ENCODE peak calls at places on chromosomes 12 and 14, in five cellular contexts. One of them, this sample, is unnamed.

GRCh38 chr12:10618338-10618987 is 5.1 kb upstream of the MAGOHB start:
- DNase-seq in HepG2: no peak
- DNase-seq in HFFc6: peak
- DNase-seq in H9: no peak
- DNase-seq in adrenal gland: no peak
- DNase-seq in this sample: no peak

GRCh38 chr12:1204581-1205121 is 213.6 kb downstream of the ERC1 start:
- DNase-seq in HepG2: no peak
- DNase-seq in adrenal gland: no peak
- DNase-seq in HFFc6: no peak
- DNase-seq in H9: no peak
- DNase-seq in this sample: peak

GRCh38 chr12:25938581-25938980 is 19.9 kb upstream of the RASSF8 start:
- DNase-seq in HepG2: no peak
- DNase-seq in adrenal gland: no peak
- DNase-seq in H9: no peak
- DNase-seq in HFFc6: no peak
- DNase-seq in this sample: no peak

GRCh38 chr14:64998455-64998931 is 11.8 kb downstream of the FNTB start:
- DNase-seq in H9: no peak
- DNase-seq in adrenal gland: no peak
- DNase-seq in HepG2: no peak
- DNase-seq in HFFc6: peak
- DNase-seq in this sample: no peak

GRCh38 chr12:102757154-102757873 is 159.7 kb downstream of the PAH start:
- DNase-seq in HepG2: no peak
- DNase-seq in HFFc6: no peak
- DNase-seq in H9: no peak
- DNase-seq in adrenal gland: peak
- DNase-seq in this sample: no peak

GRCh38 chr12:52600475-52600874 is 788 bp downstream of the KRT72 start:
- DNase-seq in HepG2: no peak
- DNase-seq in HFFc6: no peak
- DNase-seq in H9: peak
- DNase-seq in adrenal gland: no peak
- DNase-seq in this sample: no peak

GRCh38 chr12:125272252-125272980 is 207.2 kb downstream of the AACS start:
- DNase-seq in H9: no peak
- DNase-seq in HepG2: no peak
- DNase-seq in HFFc6: no peak
- DNase-seq in adrenal gland: peak
- DNase-seq in this sample: no peak

GRCh38 chr14:99708449-99708848 is 24.4 kb downstream of the CYP46A1 start:
- DNase-seq in adrenal gland: no peak
- DNase-seq in H9: peak
- DNase-seq in HepG2: no peak
- DNase-seq in HFFc6: no peak
- DNase-seq in this sample: no peak

GRCh38 chr14:23468704-23469126 is 788 bp upstream of the NGDN start:
- DNase-seq in adrenal gland: no peak
- DNase-seq in HepG2: no peak
- DNase-seq in HFFc6: no peak
- DNase-seq in H9: no peak
- DNase-seq in this sample: no peak

GRCh38 chr12:50249464-50250229 is 33.7 kb downstream of the LIMA1 start:
- DNase-seq in adrenal gland: no peak
- DNase-seq in HFFc6: no peak
- DNase-seq in HepG2: no peak
- DNase-seq in H9: no peak
- DNase-seq in this sample: no peak

GRCh38 chr12:52912711-52913423 is 8.0 kb upstream of the KRT8 start:
- DNase-seq in adrenal gland: no peak
- DNase-seq in HepG2: no peak
- DNase-seq in H9: no peak
- DNase-seq in HFFc6: no peak
- DNase-seq in this sample: no peak

GRCh38 chr12:12721251-12721689 is 4.1 kb downstream of the CDKN1B start:
- DNase-seq in HepG2: no peak
- DNase-seq in adrenal gland: no peak
- DNase-seq in HFFc6: no peak
- DNase-seq in H9: no peak
- DNase-seq in this sample: no peak

GRCh38 chr12:21940972-21941521 is at the start of gene ABCC9:
- DNase-seq in H9: peak
- DNase-seq in HepG2: no peak
- DNase-seq in HFFc6: no peak
- DNase-seq in adrenal gland: no peak
- DNase-seq in this sample: no peak

GRCh38 chr14:96627811-96628775 is 125.9 kb downstream of the PAPOLA start:
- DNase-seq in HepG2: no peak
- DNase-seq in H9: peak
- DNase-seq in HFFc6: no peak
- DNase-seq in adrenal gland: no peak
- DNase-seq in this sample: no peak

GRCh38 chr14:37859177-37859576 is 263.7 kb downstream of the TTC6 start:
- DNase-seq in HepG2: no peak
- DNase-seq in HFFc6: no peak
- DNase-seq in adrenal gland: no peak
- DNase-seq in H9: no peak
- DNase-seq in this sample: no peak
- TF ChIP-seq CTCF in HepG2: no peak
- TF ChIP-seq CTCF in HFFc6: no peak
- TF ChIP-seq CTCF in adrenal gland: no peak
- TF ChIP-seq CTCF in H9: no peak
- TF ChIP-seq CTCF in this sample: no peak

GRCh38 chr12:56990648-56991318 is 15.6 kb downstream of the ZBTB39 start:
- DNase-seq in adrenal gland: no peak
- DNase-seq in HepG2: no peak
- DNase-seq in HFFc6: no peak
- DNase-seq in H9: peak
- DNase-seq in this sample: peak
- TF ChIP-seq CTCF in adrenal gland: no peak
- TF ChIP-seq CTCF in HepG2: no peak
- TF ChIP-seq CTCF in HFFc6: no peak
- TF ChIP-seq CTCF in H9: no peak
- TF ChIP-seq CTCF in this sample: no peak

GRCh38 chr12:128259556-128260070 is 7.4 kb upstream of the TMEM132C start:
- DNase-seq in HFFc6: no peak
- DNase-seq in adrenal gland: peak
- DNase-seq in H9: peak
- DNase-seq in HepG2: peak
- DNase-seq in this sample: peak
- TF ChIP-seq CTCF in HFFc6: peak
- TF ChIP-seq CTCF in adrenal gland: peak
- TF ChIP-seq CTCF in H9: peak
- TF ChIP-seq CTCF in HepG2: peak
- TF ChIP-seq CTCF in this sample: no peak

DNA sequence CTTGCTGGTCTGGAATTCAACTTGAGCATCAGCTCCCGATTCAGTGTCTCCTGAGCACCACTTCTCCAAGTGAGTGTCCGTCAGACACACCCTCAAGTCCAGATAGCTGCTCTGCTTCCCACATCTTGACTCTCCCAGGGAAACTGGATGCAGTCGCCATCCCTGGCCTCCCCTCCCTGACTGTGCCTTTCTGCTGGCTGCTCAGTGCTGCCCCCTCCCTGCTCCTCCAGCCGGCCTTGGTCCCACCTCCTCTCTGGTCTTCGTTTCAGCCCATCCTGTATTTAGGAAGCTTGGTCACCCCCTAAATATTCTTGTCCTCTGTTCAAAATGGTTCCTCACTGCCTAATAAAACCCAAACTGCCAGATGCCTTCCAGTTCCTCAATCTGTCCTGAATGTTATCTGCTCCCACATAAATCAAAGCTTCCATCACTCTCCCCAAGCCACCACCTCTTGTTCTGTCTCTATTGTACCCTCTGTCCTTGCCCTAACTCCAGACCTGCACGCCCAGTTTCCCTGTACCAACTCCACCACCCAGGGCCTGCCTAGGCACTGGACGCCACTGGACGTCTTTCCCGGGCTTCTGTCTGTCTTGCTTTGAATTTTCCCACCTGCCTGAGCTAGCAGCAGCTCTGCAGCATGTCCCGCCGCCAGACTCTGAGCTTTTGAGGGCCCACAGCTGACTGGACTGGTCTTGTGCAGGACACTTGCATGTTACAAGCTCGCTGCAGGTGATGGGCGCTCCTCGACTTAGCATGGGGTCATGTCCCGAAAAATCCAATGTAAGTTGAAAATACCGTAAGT is 33.8 kb downstream of the CCDC92 start:
- DNase-seq in adrenal gland: no peak
- DNase-seq in HFFc6: no peak
- DNase-seq in HepG2: no peak
- DNase-seq in H9: peak
- DNase-seq in this sample: no peak
- TF ChIP-seq CTCF in adrenal gland: no peak
- TF ChIP-seq CTCF in HFFc6: peak
- TF ChIP-seq CTCF in HepG2: peak
- TF ChIP-seq CTCF in H9: peak
- TF ChIP-seq CTCF in this sample: peak

GRCh38 chr14:25041484-25041883 is 8.5 kb downstream of the STXBP6 start:
- DNase-seq in adrenal gland: no peak
- DNase-seq in H9: no peak
- DNase-seq in HFFc6: no peak
- DNase-seq in HepG2: no peak
- DNase-seq in this sample: no peak

GRCh38 chr14:25039933-25040332 is 10.0 kb downstream of the STXBP6 start:
- DNase-seq in HepG2: no peak
- DNase-seq in H9: no peak
- DNase-seq in HFFc6: no peak
- DNase-seq in adrenal gland: no peak
- DNase-seq in this sample: no peak

GRCh38 chr14:25041898-25042297 is 8.0 kb downstream of the STXBP6 start:
- DNase-seq in HFFc6: no peak
- DNase-seq in HepG2: no peak
- DNase-seq in adrenal gland: no peak
- DNase-seq in H9: no peak
- DNase-seq in this sample: no peak

GRCh38 chr14:25044299-25044698 is 5.6 kb downstream of the STXBP6 start:
- DNase-seq in HepG2: no peak
- DNase-seq in adrenal gland: no peak
- DNase-seq in H9: no peak
- DNase-seq in HFFc6: no peak
- DNase-seq in this sample: no peak

GRCh38 chr14:25042362-25043299 is 7.3 kb downstream of the STXBP6 start:
- DNase-seq in HepG2: peak
- DNase-seq in HFFc6: peak
- DNase-seq in H9: no peak
- DNase-seq in adrenal gland: peak
- DNase-seq in this sample: no peak
- TF ChIP-seq CTCF in HepG2: peak
- TF ChIP-seq CTCF in HFFc6: peak
- TF ChIP-seq CTCF in H9: peak
- TF ChIP-seq CTCF in adrenal gland: no peak
- TF ChIP-seq CTCF in this sample: no peak

DNA sequence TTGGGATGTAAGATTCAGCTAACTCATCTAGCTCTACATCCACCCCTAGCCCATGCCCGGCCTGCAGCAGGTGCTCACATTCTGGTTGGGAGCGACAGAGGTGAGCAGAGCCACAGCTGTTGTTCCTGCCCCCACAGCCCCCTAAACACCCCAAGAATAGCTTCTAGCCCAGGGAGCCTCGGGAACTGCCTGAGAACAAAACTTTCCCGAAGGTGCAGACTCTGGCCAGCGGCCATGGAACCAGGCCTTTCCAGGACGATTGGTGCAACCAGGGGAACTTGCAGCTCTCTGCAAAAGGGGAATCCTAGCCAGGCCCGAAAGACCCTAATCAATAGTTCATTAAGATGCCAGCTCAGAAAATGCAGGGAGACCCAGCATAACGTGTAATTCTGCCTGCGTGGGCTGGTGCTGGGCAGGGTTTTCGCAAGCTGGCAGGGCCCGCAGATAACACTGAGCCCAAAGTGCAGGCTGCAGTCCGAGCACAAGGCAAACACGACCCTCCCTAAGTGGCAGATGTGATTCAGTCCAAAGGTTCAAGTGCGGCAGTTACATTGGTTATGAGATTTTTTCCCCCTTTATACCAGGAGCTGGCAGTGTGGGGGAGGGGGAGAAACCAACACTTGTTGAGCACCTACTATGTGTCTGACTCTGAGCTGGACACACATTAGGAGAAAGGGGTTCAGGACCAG is 122.5 kb upstream of the MAP1LC3B2 start:
- DNase-seq in adrenal gland: no peak
- DNase-seq in HepG2: peak
- DNase-seq in H9: no peak
- DNase-seq in HFFc6: no peak
- DNase-seq in this sample: no peak
- TF ChIP-seq CTCF in adrenal gland: no peak
- TF ChIP-seq CTCF in HepG2: no peak
- TF ChIP-seq CTCF in H9: no peak
- TF ChIP-seq CTCF in HFFc6: no peak
- TF ChIP-seq CTCF in this sample: no peak

DNA sequence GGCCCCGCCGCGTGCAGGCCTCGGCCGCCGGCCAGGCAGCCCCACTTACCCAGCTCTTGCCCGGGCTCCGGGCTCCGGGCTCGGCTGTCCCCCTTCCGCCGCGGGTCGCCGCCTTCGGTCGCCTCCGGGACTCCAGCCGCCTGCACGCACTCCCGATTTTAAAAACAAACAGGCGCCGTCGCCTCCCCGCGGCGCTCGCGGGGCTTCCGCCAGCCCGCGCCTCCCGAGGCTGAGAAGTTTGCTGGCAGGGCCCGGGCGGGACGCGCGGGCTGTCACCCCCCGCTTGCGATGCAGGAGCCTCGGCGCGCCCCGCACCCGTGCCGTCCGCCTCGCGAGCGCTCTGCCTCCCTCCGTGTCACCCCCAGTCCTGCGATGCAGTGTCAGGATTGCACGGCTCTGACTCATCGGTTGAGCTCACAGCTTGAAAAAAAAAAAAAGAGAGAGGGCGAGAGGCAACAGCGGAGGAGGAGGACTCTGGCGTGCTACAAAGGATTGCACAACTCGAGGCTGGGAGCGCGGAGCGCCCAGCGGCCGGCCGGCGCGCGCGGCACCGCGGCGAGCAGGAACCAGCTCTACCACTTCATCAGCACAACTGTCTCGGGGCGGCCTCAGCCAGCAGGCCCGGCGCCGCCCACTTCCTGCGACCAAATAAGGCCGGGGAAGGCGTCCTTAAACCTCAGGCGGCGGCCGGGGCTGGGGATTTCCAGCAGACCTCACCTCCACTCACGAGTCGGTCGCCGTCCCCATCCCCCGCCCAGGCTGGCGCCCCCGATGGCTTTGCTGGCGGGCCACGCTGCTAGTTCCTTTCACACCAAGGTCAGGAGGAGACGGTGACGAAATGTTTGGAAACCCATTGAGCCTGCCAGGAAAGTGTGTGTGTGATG is 45.8 kb upstream of the PNMA1 start:
- DNase-seq in HFFc6: peak
- DNase-seq in H9: peak
- DNase-seq in adrenal gland: peak
- DNase-seq in HepG2: peak
- DNase-seq in this sample: peak
- TF ChIP-seq CTCF in HFFc6: peak
- TF ChIP-seq CTCF in H9: no peak
- TF ChIP-seq CTCF in adrenal gland: no peak
- TF ChIP-seq CTCF in HepG2: peak
- TF ChIP-seq CTCF in this sample: no peak